ENCODE peak calls at places on chromosomes 5 and 9, in seven cellular contexts. O is ovary, Q is colonic mucosa, S is stomach, V is HL-60, X is trophoblast cell, J is AG10803. B is an unnamed sample.

GRCh38 chr9:92610470-92611420 is 59.2 kb downstream of the IPPK start:
- DNase-seq in O (no peak), V (no peak), J (peak; percentile 84), S (no peak), Q (no peak), X (no peak), B (peak; percentile 58)

GRCh38 chr5:125006011-125006685 is 259.7 kb upstream of the ZNF608 start:
- DNase-seq in V (no peak), J (no peak), X (no peak), Q (no peak), S (no peak), O (no peak), B (no peak)

GRCh38 chr9:101449071-101449721 is 13.6 kb upstream of the ALDOB start:
- DNase-seq in S (peak; percentile 89), X (peak; percentile 59), J (peak; percentile 35), Q (peak; percentile 84), V (peak; percentile 27), O (peak; percentile 79), B (no peak)

GRCh38 chr5:179907570-179908324 is at the start of gene TBC1D9B:
- DNase-seq in S (peak; percentile 69), X (peak; percentile 58), V (peak; percentile 63), Q (peak; percentile 59), O (peak; percentile 88), J (peak; percentile 61), B (peak; percentile 6)

GRCh38 chr5:181215997-181216982 is 6.8 kb upstream of the TRIM41 start:
- DNase-seq in J (no peak), O (no peak), S (no peak), X (peak; percentile 75), Q (no peak), V (peak; percentile 62), B (no peak)

GRCh38 chr9:130453487-130453886 is 8.7 kb downstream of the ASS1 start:
- DNase-seq in S (peak; percentile 89), V (no peak), O (peak; percentile 82), J (no peak), Q (peak; percentile 51), X (no peak), B (no peak)

GRCh38 chr5:161988069-161988468 is 79.5 kb upstream of the GABRG2 start:
- DNase-seq in O (no peak), V (no peak), X (no peak), Q (no peak), S (no peak), J (no peak), B (no peak)

GRCh38 chr5:42566658-42567313 is 143.5 kb downstream of the GHR start:
- DNase-seq in O (no peak), Q (no peak), X (no peak), V (no peak), J (peak; percentile 15), S (no peak), B (no peak)

GRCh38 chr5:68171101-68171558 is 44.4 kb upstream of the PIK3R1 start:
- DNase-seq in S (peak; percentile 31), X (no peak), Q (peak; percentile 34), V (no peak), J (peak; percentile 66), O (peak; percentile 85), B (peak; percentile 89)

GRCh38 chr5:172293054-172293744 is 9.6 kb upstream of the UBTD2 start:
- DNase-seq in O (peak; percentile 57), J (peak; percentile 77), X (peak; percentile 57), S (peak; percentile 68), V (peak; percentile 80), Q (peak; percentile 62), B (no peak)

GRCh38 chr5:124881333-124881732 is 134.9 kb upstream of the ZNF608 start:
- DNase-seq in J (no peak), V (no peak), O (no peak), Q (peak; percentile 36), X (no peak), S (no peak), B (no peak)

GRCh38 chr5:53478411-53479044 is 1.9 kb upstream of the FST start:
- DNase-seq in V (peak; percentile 30), J (peak; percentile 71), O (no peak), Q (peak; percentile 19), S (peak; percentile 37), X (peak; percentile 47), B (no peak)

GRCh38 chr5:9699681-9700080 is 69.5 kb upstream of the TAS2R1 start:
- DNase-seq in V (no peak), S (no peak), O (no peak), Q (no peak), J (peak; percentile 67), X (no peak), B (no peak)

GRCh38 chr5:9698849-9699240 is 68.7 kb upstream of the TAS2R1 start:
- DNase-seq in S (no peak), X (no peak), J (peak; percentile 62), V (no peak), Q (no peak), O (no peak), B (no peak)

GRCh38 chr5:9692576-9692975 is 62.4 kb upstream of the TAS2R1 start:
- DNase-seq in S (no peak), J (no peak), X (no peak), V (no peak), O (no peak), Q (no peak), B (no peak)

GRCh38 chr5:9698125-9698848 is 68.1 kb upstream of the TAS2R1 start:
- DNase-seq in V (no peak), O (no peak), S (no peak), Q (no peak), J (peak; percentile 94), X (peak; percentile 51), B (no peak)
- H3K4me3 ChIP-seq in V (no peak overlapping the region), O (no peak overlapping the region), S (no peak overlapping the region), Q (no peak overlapping the region), J (no peak overlapping the region), X (no peak overlapping the region), B (no peak overlapping the region)

GRCh38 chr9:96150324-96151023 is 151.5 kb downstream of the HSD17B3 start:
- DNase-seq in V (peak; percentile 74), J (no peak), O (no peak), S (peak; percentile 75), X (peak; percentile 4), Q (no peak), B (no peak)
- H3K4me3 ChIP-seq in V (no peak overlapping the region), J (no peak overlapping the region), O (no peak overlapping the region), S (no peak overlapping the region), X (no peak overlapping the region), Q (no peak overlapping the region), B (no peak overlapping the region)

GRCh38 chr5:67165524-67166459 is 30.8 kb downstream of the CD180 start:
- DNase-seq in O (peak; percentile 82), S (peak; percentile 89), Q (peak; percentile 91), V (peak; percentile 70), J (peak; percentile 77), X (peak; percentile 58), B (peak; percentile 28)
- H3K4me3 ChIP-seq in O (peak overlapping the region; percentile 15), S (peak overlapping the region; percentile 33), Q (peak overlapping the region; percentile 31), V (no peak overlapping the region), J (peak overlapping the region; percentile 30), X (no peak overlapping the region), B (no peak overlapping the region)

DNA sequence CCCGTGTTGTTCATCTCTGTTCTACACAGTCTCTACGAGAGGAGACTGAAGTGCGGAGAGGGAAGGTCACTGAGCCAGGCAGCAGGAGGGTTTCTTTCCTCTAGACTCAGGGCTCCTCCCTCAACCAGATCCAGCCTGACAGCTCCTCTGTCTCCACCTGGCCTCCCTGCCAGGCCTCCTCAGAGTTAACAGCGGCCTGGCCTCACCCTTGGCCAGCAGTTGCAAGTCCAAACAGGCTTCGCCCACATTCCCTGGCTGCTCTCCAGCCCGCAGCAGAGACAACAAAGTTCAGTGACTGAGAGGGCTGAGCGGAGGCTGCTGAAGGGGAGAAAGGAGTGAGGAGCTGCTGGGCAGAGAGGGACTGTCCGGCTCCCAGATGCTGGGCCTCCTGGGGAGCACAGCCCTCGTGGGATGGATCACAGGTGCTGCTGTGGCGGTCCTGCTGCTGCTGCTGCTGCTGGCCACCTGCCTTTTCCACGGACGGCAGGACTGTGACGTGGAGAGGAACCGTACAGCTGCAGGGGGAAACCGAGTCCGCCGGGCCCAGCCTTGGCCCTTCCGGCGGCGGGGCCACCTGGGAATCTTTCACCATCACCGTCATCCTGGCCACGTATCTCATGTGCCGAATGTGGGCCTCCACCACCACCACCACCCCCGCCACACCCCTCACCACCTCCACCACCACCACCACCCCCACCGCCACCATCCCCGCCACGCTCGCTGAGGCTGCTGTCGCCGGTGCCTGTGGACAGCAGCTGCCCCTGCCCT is at the start of gene HRCT1:
- DNase-seq in Q (peak; percentile 96), X (peak; percentile 91), S (peak; percentile 96), O (peak; percentile 93), J (peak; percentile 95), V (no peak), B (peak; percentile 97)
- H3K4me3 ChIP-seq in Q (peak within 1 kb of the TSS; percentile 10), X (no peak within 1 kb of the TSS), S (peak within 1 kb of the TSS; percentile 17), O (peak within 1 kb of the TSS; percentile 4), J (peak within 1 kb of the TSS; percentile 49), V (no peak within 1 kb of the TSS), B (no peak within 1 kb of the TSS)

DNA sequence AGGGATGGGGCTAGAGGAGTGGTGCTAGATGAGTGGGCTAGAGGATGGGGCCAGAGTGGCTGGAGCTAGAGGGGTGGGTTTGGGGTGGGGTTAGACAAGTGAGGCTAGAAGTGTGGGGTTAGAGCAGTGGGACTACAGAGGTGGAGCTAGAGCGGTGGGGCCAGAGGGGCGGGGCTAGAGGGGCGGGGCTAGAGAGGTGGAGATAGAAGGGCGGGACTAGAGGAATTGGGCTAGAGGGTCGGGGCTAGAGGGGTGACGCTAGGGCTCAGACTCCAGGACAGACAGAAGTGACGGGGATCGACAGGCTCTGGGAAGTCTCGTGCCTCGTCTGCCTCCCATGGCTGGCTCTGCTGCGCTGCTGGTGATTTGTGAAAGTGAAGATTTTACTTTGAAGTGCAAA is 31.0 kb upstream of the TENT4A start:
- DNase-seq in V (no peak), O (no peak), S (no peak), Q (no peak), J (no peak), X (no peak), B (no peak)
- H3K4me3 ChIP-seq in V (no peak overlapping the region), O (no peak overlapping the region), S (no peak overlapping the region), Q (no peak overlapping the region), J (no peak overlapping the region), X (no peak overlapping the region), B (no peak overlapping the region)

DNA sequence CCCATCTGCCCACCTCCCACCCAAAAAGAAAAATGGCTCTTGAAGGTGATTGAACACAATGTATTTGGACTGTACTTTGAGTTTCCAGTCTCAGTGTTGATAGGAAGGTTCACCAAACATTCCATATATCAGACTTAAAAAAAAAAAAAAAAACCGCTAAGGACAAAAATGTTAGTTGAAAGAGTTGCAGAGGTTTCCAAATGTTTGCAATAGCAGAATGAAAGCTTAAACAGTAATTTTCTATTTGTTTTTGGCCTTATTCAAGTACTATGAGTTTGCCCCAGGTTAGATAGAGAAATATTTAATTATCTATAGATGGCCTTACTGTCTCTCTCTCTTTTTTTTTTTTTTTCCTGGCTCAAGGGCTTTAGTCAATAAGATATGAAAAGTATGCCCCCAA is 6.1 kb downstream of the LRRTM2 start:
- DNase-seq in J (no peak), O (no peak), Q (no peak), X (no peak), S (no peak), V (no peak), B (no peak)
- H3K4me3 ChIP-seq in J (no peak overlapping the region), O (no peak overlapping the region), Q (no peak overlapping the region), X (no peak overlapping the region), S (no peak overlapping the region), V (no peak overlapping the region), B (no peak overlapping the region)

B was measured in skeletal muscle cell.